ENCODE peak calls at places on chromosomes 11 and 22, in seven cellular contexts. L is heart right ventricle; C is breast epithelium; G is MM.1S; M is HFF-Myc; D is fibroblast of lung; F is CD4-positive, alpha-beta T cell. Z is an unnamed sample.

GRCh38 chr11:92888701-92889100 is 80.8 kb upstream of the MTNR1B start:
- DNase-seq in L (no peak), C (no peak), G (no peak), M (no peak), D (no peak), F (no peak), Z (no peak)

GRCh38 chr11:94770563-94771120 is 2.5 kb downstream of the AMOTL1 start:
- DNase-seq in L (no peak), C (no peak), G (no peak), M (no peak), D (no peak), F (no peak), Z (no peak)

GRCh38 chr11:113730887-113731726 is 25.0 kb upstream of the TMPRSS5 start:
- DNase-seq in L (peak), C (no peak), G (no peak), M (peak), D (peak), F (no peak), Z (no peak)

GRCh38 chr22:45775569-45776312 is 104.1 kb downstream of the ATXN10 start:
- DNase-seq in L (no peak), C (no peak), G (no peak), M (no peak), D (no peak), F (no peak), Z (no peak)

GRCh38 chr22:39176067-39176621 is 23.7 kb upstream of the CBX7 start:
- DNase-seq in L (peak), C (peak), G (no peak), M (no peak), D (peak), F (no peak), Z (no peak)

GRCh38 chr11:93225642-93226041 is 27.9 kb upstream of the SLC36A4 start:
- DNase-seq in L (no peak), C (no peak), G (no peak), M (no peak), D (peak), F (no peak), Z (no peak)

GRCh38 chr11:121525376-121525775 is 72.6 kb upstream of the SORL1-AS1 start:
- DNase-seq in L (no peak), C (no peak), G (no peak), M (no peak), D (no peak), F (no peak), Z (no peak)

GRCh38 chr11:102810943-102811528 is 13.1 kb upstream of the MMP1 start:
- DNase-seq in L (no peak), C (no peak), G (peak), M (peak), D (peak), F (no peak), Z (no peak)

GRCh38 chr11:58625826-58626460 is 3.5 kb downstream of the CNTF start:
- DNase-seq in L (no peak), C (no peak), G (no peak), M (no peak), D (peak), F (no peak), Z (no peak)

GRCh38 chr22:29190051-29190450 is 15.6 kb upstream of the EMID1 start:
- DNase-seq in L (no peak), C (no peak), G (no peak), M (no peak), D (no peak), F (no peak), Z (no peak)

GRCh38 chr11:65700377-65700776 is 11.7 kb upstream of the KAT5 start:
- DNase-seq in L (no peak), C (no peak), G (no peak), M (no peak), D (no peak), F (no peak), Z (no peak)

GRCh38 chr11:103035656-103036434 is 56.1 kb downstream of the DCUN1D5 start:
- DNase-seq in L (peak), C (no peak), G (peak), M (peak), D (peak), F (no peak), Z (no peak)

GRCh38 chr11:63944987-63945386 is 6.2 kb downstream of the NAA40 start:
- DNase-seq in L (peak), C (no peak), G (no peak), M (no peak), D (no peak), F (no peak), Z (no peak)

GRCh38 chr22:31814942-31815341 is 61.1 kb downstream of the DEPDC5 start:
- DNase-seq in L (no peak), C (no peak), G (no peak), M (no peak), D (no peak), F (no peak), Z (no peak)

GRCh38 chr11:13109616-13110015 is 100.5 kb downstream of the RASSF10 start:
- DNase-seq in L (no peak), C (no peak), G (no peak), M (no peak), D (no peak), F (no peak), Z (no peak)

GRCh38 chr22:49760280-49760629 is 67.4 kb downstream of the BRD1 start:
- DNase-seq in L (no peak), C (peak), G (no peak), M (no peak), D (no peak), F (no peak), Z (no peak)

GRCh38 chr11:17414992-17415391 is 26.5 kb upstream of the KCNJ11 start:
- DNase-seq in L (no peak), C (no peak), G (no peak), M (no peak), D (no peak), F (no peak), Z (no peak)

GRCh38 chr22:29712119-29712518 is 7.7 kb upstream of the CABP7 start:
- DNase-seq in L (no peak), C (no peak), G (no peak), M (no peak), D (no peak), F (no peak), Z (no peak)

GRCh38 chr11:61637287-61637686 is 42.9 kb upstream of the DAGLA start:
- DNase-seq in L (no peak), C (no peak), G (peak), M (no peak), D (peak), F (no peak), Z (no peak)

GRCh38 chr22:29310065-29310862 is 3.8 kb downstream of the GAS2L1 start:
- DNase-seq in L (no peak), C (no peak), G (no peak), M (no peak), D (no peak), F (no peak), Z (no peak)

GRCh38 chr11:27464155-27464759 is 8.3 kb downstream of the LGR4 start:
- DNase-seq in L (no peak), C (no peak), G (no peak), M (no peak), D (no peak), F (no peak), Z (no peak)

GRCh38 chr11:34150494-34151151 is 45.2 kb downstream of the NAT10 start:
- DNase-seq in L (no peak), C (no peak), G (no peak), M (no peak), D (no peak), F (no peak), Z (no peak)

GRCh38 chr11:103266167-103266831 is 157.1 kb downstream of the DYNC2H1 start:
- DNase-seq in L (no peak), C (no peak), G (no peak), M (no peak), D (no peak), F (no peak), Z (no peak)

GRCh38 chr11:59943996-59944395 is 5.8 kb downstream of the OOSP1 start:
- DNase-seq in L (no peak), C (no peak), G (no peak), M (no peak), D (no peak), F (no peak), Z (no peak)

GRCh38 chr11:125224391-125225015 is 60.0 kb downstream of the PKNOX2 start:
- DNase-seq in L (peak), C (no peak), G (no peak), M (no peak), D (peak), F (no peak), Z (no peak)
- TF ChIP-seq CTCF in L (no peak), C (no peak), G (no peak), M (peak), D (no peak), F (no peak), Z (no peak)

GRCh38 chr22:37182949-37183245 is 5.2 kb downstream of the C1QTNF6 start:
- DNase-seq in L (no peak), C (no peak), G (no peak), M (no peak), D (no peak), F (no peak), Z (no peak)

GRCh38 chr22:37183432-37184379 is 4.3 kb downstream of the C1QTNF6 start:
- DNase-seq in L (no peak), C (no peak), G (no peak), M (no peak), D (no peak), F (no peak), Z (no peak)

GRCh38 chr22:37180531-37181231 is 7.4 kb downstream of the C1QTNF6 start:
- DNase-seq in L (no peak), C (no peak), G (no peak), M (no peak), D (no peak), F (no peak), Z (no peak)

GRCh38 chr22:37181681-37182080 is 6.4 kb downstream of the C1QTNF6 start:
- DNase-seq in L (no peak), C (no peak), G (no peak), M (no peak), D (no peak), F (no peak), Z (no peak)

GRCh38 chr22:37182101-37182948 is 5.7 kb downstream of the C1QTNF6 start:
- DNase-seq in L (no peak), C (no peak), G (no peak), M (no peak), D (no peak), F (no peak), Z (no peak)
- TF ChIP-seq CTCF in L (no peak), C (no peak), G (no peak), M (no peak), D (no peak), F (no peak), Z (no peak)

DNA sequence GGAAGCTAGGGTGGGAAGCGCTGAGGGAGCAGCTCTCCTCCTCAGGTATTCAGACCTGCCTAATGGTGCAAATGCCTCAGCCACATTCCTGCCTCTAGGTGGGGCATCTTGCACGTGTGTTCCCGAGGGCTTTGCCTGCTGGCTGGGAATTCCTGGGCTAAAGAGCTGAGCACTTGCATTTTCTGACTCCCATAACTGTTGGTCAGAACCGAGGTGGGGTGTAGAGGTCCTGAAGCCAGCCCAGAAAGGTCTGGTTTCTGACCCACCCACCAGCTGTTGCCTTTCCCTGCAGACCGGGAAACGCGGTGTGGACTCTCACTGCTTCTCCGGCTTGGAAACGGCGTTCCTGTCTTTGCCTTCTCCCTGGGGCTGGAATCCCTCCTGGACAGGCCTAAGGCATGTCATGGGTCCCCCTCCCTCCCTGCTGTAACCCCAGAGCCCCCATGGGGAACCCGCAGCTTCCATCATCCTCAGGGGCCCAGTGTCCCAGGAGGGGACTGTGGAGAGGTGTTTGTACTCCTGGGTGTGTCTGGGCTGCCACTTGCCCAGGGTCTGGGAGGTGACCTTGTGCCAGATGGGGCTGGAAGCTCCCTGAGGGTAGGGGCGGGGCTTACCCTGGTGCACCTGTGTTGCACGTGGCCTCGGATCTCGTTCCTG is 24.0 kb upstream of the SMIM38 start:
- DNase-seq in L (peak), C (peak), G (peak), M (peak), D (peak), F (no peak), Z (peak)
- TF ChIP-seq CTCF in L (peak), C (peak), G (peak), M (peak), D (peak), F (no peak), Z (no peak)

GRCh38 chr11:75652936-75653335 is 15.9 kb downstream of the MAP6 start:
- DNase-seq in L (no peak), C (no peak), G (no peak), M (no peak), D (no peak), F (no peak), Z (no peak)

GRCh38 chr11:75653532-75653931 is 15.3 kb downstream of the MAP6 start:
- DNase-seq in L (no peak), C (no peak), G (no peak), M (no peak), D (no peak), F (no peak), Z (no peak)

GRCh38 chr11:75651218-75651617 is 17.6 kb downstream of the MAP6 start:
- DNase-seq in L (no peak), C (no peak), G (no peak), M (no peak), D (no peak), F (no peak), Z (no peak)

GRCh38 chr11:75654314-75654713 is 14.5 kb downstream of the MAP6 start:
- DNase-seq in L (no peak), C (no peak), G (no peak), M (no peak), D (no peak), F (no peak), Z (no peak)

DNA sequence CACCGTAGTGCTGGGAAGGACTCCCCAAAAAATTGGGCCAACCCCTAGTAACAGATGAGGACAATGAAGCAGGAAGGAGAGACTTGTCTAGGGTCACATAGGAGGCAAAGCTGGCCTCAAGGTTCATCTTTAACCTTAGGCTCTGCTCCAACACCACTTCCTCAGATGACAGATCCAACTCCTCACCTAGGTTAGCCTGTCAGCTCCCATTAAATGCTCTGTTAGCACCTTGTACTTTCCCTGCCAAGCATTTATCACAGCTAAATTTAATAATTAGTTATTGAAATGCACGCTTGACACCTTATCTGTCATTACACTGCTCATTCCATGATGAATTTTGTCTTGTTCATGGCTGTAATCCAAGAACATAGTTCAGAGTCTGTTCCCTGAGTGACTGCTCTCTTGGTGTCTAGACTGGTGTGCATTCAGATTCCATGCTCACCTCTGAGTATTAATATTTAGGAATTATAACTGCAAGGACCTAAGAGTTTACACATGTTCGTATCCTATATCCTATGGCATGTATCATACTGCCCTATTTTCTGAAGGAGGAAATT is 18.6 kb downstream of the MAP6 start:
- DNase-seq in L (no peak), C (no peak), G (no peak), M (no peak), D (no peak), F (no peak), Z (no peak)
- TF ChIP-seq CTCF in L (no peak), C (no peak), G (no peak), M (no peak), D (no peak), F (no peak), Z (no peak)